ENCODE peak calls at places on chromosomes 11 and 22, in four cellular contexts. B is H1, S is HepG2, W is K562. G is an unnamed sample.

GRCh38 chr22:36385491-36386350 is 2.0 kb downstream of the MYH9 start:
- DNase-seq in B (no peak), S (peak), W (no peak), G (no peak)

GRCh38 chr11:61541568-61541967 is 33.0 kb downstream of the LRRC10B start:
- DNase-seq in B (no peak), S (no peak), W (peak), G (peak)

GRCh38 chr11:65569164-65569972 is 909 bp upstream of the ZNRD2 start:
- DNase-seq in B (no peak), S (no peak), W (no peak), G (no peak)

GRCh38 chr11:122069946-122070345 is 46.1 kb downstream of the BLID start:
- DNase-seq in B (no peak), S (peak), W (no peak), G (no peak)

GRCh38 chr11:3001496-3001895 is 9.4 kb upstream of the NAP1L4 start:
- DNase-seq in B (no peak), S (no peak), W (no peak), G (no peak)

GRCh38 chr11:43359432-43359818 is 705 bp downstream of the TTC17 start:
- DNase-seq in B (no peak), S (peak), W (no peak), G (no peak)

GRCh38 chr22:30129636-30130035 is 49.4 kb downstream of the HORMAD2 start:
- DNase-seq in B (no peak), S (no peak), W (no peak), G (no peak)

GRCh38 chr11:34493926-34494595 is 19.5 kb downstream of the ELF5 start:
- DNase-seq in B (no peak), S (no peak), W (no peak), G (no peak)

GRCh38 chr11:15698855-15699254 is 584.1 kb downstream of the INSC start:
- DNase-seq in B (no peak), S (no peak), W (no peak), G (no peak)

GRCh38 chr11:65928667-65929066 is 9.4 kb downstream of the DRAP1 start:
- DNase-seq in B (no peak), S (no peak), W (peak), G (no peak)

GRCh38 chr11:111460752-111461305 is 51.4 kb downstream of the BTG4 start:
- DNase-seq in B (no peak), S (no peak), W (no peak), G (no peak)

GRCh38 chr11:4511267-4511666 is 28.8 kb downstream of the OR52K1 start:
- DNase-seq in B (no peak), S (no peak), W (no peak), G (no peak)

GRCh38 chr22:48204296-48204695 is 1441.8 kb downstream of the TBC1D22A start:
- DNase-seq in B (peak), S (no peak), W (no peak), G (no peak)

GRCh38 chr11:31757245-31757835 is 53.8 kb downstream of the PAX6 start:
- DNase-seq in B (no peak), S (no peak), W (no peak), G (no peak)

GRCh38 chr22:17087176-17088131 is 2.7 kb downstream of the IL17RA start:
- DNase-seq in B (no peak), S (no peak), W (no peak), G (no peak)

GRCh38 chr11:2799881-2800654 is 85.5 kb downstream of the CDKN1C start:
- DNase-seq in B (peak), S (no peak), W (peak), G (no peak)

GRCh38 chr11:62879554-62879953 is 1.1 kb upstream of the SLC3A2 start:
- DNase-seq in B (no peak), S (no peak), W (no peak), G (no peak)

GRCh38 chr11:62880231-62880802 is 379 bp upstream of the SLC3A2 start:
- DNase-seq in B (no peak), S (no peak), W (no peak), G (no peak)

GRCh38 chr11:62876712-62877111 is 4.0 kb upstream of the SLC3A2 start:
- DNase-seq in B (no peak), S (no peak), W (no peak), G (no peak)

GRCh38 chr11:62879150-62879549 is 1.5 kb upstream of the SLC3A2 start:
- DNase-seq in B (no peak), S (no peak), W (no peak), G (no peak)

DNA sequence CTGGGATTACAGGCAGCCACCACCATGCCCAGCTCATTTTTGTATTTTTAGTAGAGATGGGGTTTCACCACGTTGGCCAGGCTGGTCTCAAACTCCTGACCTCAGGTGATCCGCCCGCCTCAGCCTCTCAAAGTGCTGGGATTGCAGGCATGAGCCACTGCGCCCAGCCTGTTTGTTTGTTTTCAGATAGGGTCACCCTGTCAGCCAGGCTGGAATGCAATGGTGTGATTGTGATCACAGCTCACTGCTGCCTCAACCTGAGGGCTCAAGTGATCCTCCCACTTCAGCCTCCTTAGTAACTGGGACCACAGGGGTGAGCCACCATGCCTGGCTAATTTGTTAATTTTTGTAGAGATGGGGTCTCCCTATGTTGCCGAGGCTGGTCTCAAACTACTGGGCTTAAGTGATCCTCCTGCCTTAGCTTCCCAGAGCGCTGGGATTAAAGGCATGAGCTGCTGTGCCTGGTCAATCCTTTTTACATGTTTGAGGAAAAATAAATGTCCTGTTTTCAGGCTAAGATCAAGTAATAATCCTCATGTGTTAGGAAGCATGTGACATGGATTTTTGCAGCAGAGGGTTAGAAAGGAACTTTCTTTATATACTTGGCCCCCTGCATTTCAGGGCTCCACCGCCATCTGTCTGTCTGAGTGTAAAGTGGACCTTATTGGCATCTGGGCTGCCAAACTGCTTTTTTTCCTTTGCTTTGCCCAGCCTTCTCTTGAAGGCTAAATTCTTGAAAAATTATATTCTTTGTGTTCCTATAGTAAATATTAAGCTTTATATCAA is 4.8 kb upstream of the SLC3A2 start:
- DNase-seq in B (no peak), S (peak), W (no peak), G (no peak)
- TF ChIP-seq CTCF in B (no peak), S (no peak), W (peak), G (no peak)

GRCh38 chr11:78290293-78291176 is 101.8 kb downstream of the USP35 start:
- DNase-seq in B (no peak), S (peak), W (peak), G (no peak)
- TF ChIP-seq FOSL1 in B (no peak), S (no peak), W (peak), G (no peak)

DNA sequence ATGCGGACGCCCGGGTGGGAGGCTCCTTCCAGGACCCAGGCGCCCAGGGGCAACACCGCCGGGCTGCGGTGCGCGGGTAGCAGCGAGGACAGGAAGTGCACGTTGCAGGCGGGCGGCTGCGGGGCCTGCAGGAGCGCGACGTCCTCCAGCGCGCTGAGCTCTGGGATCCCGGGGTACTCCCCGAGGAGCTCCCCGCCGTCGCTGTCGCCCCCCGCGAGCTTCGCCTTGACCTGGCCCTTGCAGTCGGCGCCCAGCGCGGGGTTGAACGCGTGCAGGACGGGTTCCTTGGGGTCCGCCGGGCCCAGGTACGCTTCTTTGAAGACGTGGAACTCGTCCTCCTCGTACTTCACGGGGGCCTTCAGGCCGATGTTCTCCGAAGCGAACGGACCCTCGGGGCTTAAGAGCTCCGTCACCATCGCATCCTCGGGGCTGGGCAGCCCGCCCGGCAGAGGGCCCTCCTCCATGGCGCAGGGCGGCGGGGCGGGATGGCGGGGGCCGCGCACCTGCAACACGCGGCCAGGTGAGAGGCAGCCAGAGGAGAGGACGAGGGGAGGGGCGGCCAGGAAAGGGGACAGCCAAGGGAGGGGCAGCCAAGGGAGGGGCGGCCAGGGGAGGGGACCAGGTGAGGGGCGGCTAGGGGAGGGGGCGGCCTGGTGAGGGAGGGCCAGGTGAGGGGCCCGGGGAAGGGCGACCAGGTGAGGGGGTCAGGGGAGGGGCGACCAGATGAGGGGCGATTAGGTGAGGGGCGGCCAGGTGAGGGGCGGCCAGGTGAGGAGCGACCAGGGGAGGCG is 928 bp downstream of the TESMIN start:
- DNase-seq in B (peak), S (no peak), W (peak), G (no peak)
- H2AFZ ChIP-seq in B (no peak), S (no peak), W (no peak), G (no peak)

DNA sequence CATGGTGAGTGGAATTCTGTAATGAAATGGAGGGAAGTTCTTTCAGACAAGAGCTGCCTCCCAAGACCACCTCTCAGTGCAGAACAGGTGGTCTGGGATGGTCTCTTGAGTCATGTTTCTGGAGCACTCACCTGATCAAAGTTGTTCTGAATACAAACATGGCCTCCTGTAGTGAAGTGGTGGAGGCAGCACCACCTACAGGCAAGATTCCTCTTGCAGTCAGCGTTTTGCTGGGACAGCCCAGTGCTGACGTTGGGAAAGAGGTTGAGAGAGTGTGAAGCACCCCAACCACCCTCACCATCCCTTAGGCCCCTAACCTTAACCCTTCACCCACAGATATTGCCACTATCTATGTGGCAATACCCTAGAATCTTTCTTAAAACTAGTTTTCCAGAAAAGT is 371.4 kb downstream of the CADM1 start:
- DNase-seq in B (no peak), S (peak), W (peak), G (no peak)
- TF ChIP-seq CTCF in B (peak), S (peak), W (peak), G (no peak)

DNA sequence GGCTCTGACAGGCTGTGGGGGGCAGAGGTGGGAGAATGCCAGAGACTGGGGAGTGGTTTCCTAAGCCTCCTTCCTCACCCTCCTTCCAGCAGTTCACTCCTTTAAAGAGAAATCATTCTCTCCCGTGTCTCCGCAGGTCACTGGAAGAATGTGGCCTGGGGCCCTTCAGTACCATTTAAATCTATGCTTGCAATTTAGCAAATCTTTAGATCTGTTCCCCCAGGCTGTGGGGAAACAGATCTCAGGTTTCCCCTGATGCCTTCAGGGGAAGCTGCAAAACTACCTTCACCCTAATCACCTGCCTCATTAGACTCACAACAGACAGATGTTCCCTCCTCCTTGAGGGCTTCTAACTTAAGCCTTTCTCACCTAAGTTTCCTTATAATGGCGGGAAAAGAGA is 55.3 kb downstream of the KIRREL3 start:
- DNase-seq in B (no peak), S (no peak), W (no peak), G (no peak)
- TF ChIP-seq FOSL1 in B (no peak), S (no peak), W (no peak), G (no peak)

DNA sequence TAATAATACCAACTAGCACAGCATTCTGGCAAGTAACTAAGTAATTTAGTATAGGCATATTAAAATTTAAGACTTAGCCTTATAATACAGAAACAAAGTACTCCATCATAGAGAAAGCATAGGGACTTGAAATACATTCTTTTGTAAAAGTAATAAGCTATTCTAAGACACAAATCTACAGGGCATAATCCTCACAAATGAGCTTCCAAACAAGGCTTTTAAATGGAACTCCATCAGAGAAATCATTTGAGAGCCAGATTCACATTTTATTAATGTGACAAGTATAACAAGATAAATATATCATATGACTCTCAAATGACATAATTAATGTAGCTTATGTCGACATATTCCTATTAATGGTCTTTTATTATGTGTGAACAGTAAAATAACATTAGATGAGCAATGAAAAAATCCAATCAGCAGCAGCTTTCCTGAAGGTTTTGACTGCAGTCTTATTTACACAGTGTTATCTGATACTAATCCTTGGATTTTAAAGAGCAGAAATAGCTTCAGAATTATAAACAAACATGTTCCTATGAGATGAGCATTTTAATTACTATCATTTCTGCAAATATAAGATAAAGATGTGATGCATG is 241.4 kb downstream of the TTC28 start:
- DNase-seq in B (no peak), S (no peak), W (no peak), G (no peak)
- H2AFZ ChIP-seq in B (no peak), S (no peak), W (no peak), G (no peak)

DNA sequence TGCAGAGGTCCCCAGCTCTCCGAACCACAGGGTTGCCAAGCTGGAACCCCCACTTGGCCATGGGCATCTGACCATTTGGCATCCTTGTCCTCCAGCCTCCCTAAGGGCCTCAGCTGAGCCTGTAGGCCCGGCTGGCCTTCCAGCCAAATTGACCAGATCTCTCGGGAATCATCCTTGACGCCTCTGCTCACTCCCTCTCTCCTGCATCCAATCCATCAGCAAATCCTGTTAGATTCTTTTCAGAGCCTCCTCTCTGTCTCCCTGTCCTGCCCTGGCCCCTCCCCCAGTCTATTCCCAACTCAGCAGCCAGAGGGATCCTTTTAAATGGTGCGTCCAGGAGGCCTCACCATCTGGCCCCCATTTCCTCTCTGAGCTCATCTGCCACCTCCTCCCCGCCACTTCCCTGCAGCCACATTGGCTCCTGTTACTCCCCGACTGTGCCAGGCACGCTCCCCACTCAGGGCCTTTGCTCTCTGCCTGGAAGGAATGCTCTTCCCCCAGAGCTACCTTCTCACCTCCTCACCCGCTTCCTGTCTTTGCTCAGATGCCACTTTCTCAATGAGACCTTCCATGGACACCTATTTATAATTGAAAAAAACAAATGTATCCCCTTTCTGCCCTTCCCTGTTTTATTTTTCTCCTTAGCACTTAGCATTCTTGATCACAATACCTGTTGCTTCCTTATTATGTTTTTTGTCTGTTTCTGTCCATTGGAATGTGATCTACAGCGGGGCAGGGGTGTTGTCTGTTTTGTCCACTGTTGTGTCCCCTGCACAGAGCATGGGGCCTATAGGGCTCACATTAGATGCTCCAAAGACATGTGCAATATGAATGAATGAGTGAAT is 78.1 kb downstream of the NFAM1 start:
- DNase-seq in B (no peak), S (no peak), W (no peak), G (no peak)
- TF ChIP-seq CTCF in B (peak), S (no peak), W (no peak), G (no peak)

DNA sequence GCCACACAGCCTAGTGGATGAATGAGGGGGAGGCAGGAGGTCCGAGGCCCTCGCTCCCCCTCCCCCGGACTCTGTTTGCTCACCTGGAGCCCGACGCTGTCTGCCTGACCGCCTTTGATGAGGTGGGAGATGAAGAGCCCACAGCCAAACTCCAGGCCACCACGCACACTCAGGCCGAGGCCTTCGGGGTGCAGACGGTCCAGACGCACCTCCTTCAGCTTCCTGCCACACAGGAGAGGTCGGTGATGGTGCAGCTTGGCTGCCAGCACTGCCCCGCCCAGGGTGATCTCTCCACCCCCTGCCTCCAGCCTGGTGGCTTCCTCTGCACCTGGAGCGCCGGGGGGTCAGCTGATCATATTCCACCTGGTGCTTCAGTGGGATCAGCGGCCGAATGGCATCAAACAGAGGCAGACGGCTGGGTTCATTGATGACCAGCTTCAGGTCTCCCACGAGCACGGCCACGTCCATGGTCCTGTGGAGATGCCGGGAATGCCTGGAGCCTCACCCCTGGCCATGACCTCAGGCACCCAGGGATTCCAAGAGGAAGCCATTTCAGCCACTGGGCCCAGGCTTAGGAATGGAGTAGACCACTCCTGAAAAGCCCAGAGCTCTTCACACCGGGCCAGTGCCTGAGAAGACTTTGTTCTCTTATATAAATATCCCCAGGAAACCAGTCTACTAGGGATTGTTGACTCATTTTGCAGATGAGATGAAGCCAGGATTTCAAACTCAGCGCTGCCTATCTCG is 13.0 kb downstream of the USH1C start:
- DNase-seq in B (no peak), S (no peak), W (no peak), G (no peak)
- TF ChIP-seq FOSL1 in B (no peak), S (no peak), W (no peak), G (no peak)

G was measured in HCT116.